ENCODE peak calls at places on chromosomes 1 and 21, in ten cellular contexts. B, T, I, Z, W, Y, J, O, C and G are unnamed samples.

GRCh38 chr21:26909972-26910371 is 56.9 kb downstream of the ADAMTS5 start:
- DNase-seq in J (peak), T (no peak), B (no peak), W (peak), Z (peak), I (no peak), O (no peak), C (no peak), Y (no peak), G (no peak)

GRCh38 chr21:41071410-41071809 is 96.5 kb upstream of the BACE2 start:
- DNase-seq in O (no peak), Y (no peak), T (no peak), I (peak), W (no peak), B (no peak), Z (no peak), C (no peak), J (no peak), G (no peak)

GRCh38 chr1:42380617-42381423 is at the start of gene RIMKLA:
- DNase-seq in B (peak), C (peak), I (peak), J (peak), Y (peak), T (peak), Z (no peak), O (peak), W (peak), G (peak)

GRCh38 chr21:42191978-42192595 is 26.9 kb upstream of the ABCG1 start:
- DNase-seq in C (no peak), Z (no peak), I (no peak), Y (no peak), O (no peak), W (no peak), T (peak), J (no peak), B (no peak), G (no peak)

GRCh38 chr1:91650764-91651163 is 150.1 kb downstream of the CDC7 start:
- DNase-seq in W (peak), I (peak), J (peak), Z (peak), O (peak), C (peak), T (no peak), B (no peak), Y (peak), G (no peak)

GRCh38 chr1:181632492-181632891 is 149.2 kb downstream of the CACNA1E start:
- DNase-seq in Z (no peak), B (no peak), W (no peak), I (no peak), O (no peak), C (no peak), J (no peak), T (no peak), Y (no peak), G (no peak)

GRCh38 chr21:35511298-35512162 is 462.4 kb upstream of the RUNX1 start:
- DNase-seq in J (peak), Z (peak), B (no peak), I (no peak), C (peak), T (no peak), O (no peak), W (no peak), Y (no peak), G (no peak)

GRCh38 chr21:38759286-38759872 is 46.4 kb upstream of the ETS2 start:
- DNase-seq in J (no peak), T (no peak), Y (no peak), Z (no peak), W (no peak), B (no peak), I (no peak), C (no peak), O (no peak), G (no peak)

GRCh38 chr1:8902765-8903164 is 24.3 kb upstream of the ENO1 start:
- DNase-seq in Z (peak), T (no peak), B (no peak), J (peak), W (no peak), O (no peak), I (peak), C (peak), Y (no peak), G (no peak)

GRCh38 chr1:68057050-68057449 is 6.6 kb upstream of the DIRAS3 start:
- DNase-seq in T (no peak), Z (no peak), W (no peak), B (no peak), O (no peak), C (no peak), Y (no peak), J (no peak), I (no peak), G (no peak)

GRCh38 chr1:59443355-59443754 is 146.5 kb downstream of the FGGY start:
- DNase-seq in Z (peak), O (no peak), B (no peak), C (no peak), W (no peak), J (no peak), Y (no peak), I (no peak), T (no peak), G (no peak)

GRCh38 chr1:145974721-145975120 is 10.2 kb downstream of the POLR3GL start:
- DNase-seq in Z (no peak), W (no peak), B (no peak), T (no peak), J (no peak), Y (no peak), I (no peak), C (no peak), O (no peak), G (no peak)

GRCh38 chr1:193183019-193183643 is 3.3 kb downstream of the B3GALT2 start:
- DNase-seq in J (peak), W (no peak), T (peak), B (peak), C (peak), Z (peak), I (peak), O (peak), Y (no peak), G (peak)

GRCh38 chr1:244674446-244674845 is 21.5 kb downstream of the DESI2 start:
- DNase-seq in W (no peak), Z (peak), J (no peak), T (no peak), Y (no peak), C (no peak), O (no peak), I (no peak), B (no peak), G (no peak)

GRCh38 chr1:112633628-112634027 is 14.0 kb downstream of the CAPZA1 start:
- DNase-seq in Y (no peak), C (no peak), B (no peak), I (no peak), O (no peak), W (no peak), J (no peak), Z (no peak), T (no peak), G (no peak)

GRCh38 chr1:220787069-220787614 is 429 bp downstream of the MTARC1 start:
- DNase-seq in B (no peak), Y (peak), J (no peak), T (peak), O (no peak), W (peak), I (peak), C (no peak), Z (no peak), G (no peak)